ENCODE peak calls at places on chromosome 20, in six cellular contexts. Y, U, S, G, H and A are unnamed samples.

GRCh38 chr20:21315138-21315537 is 12.0 kb downstream of the XRN2 start:
- DNase-seq in Y (peak; percentile 35), U (no peak), S (peak; percentile 94), G (no peak), H (no peak), A (no peak)

GRCh38 chr20:16349518-16350295 is 223.5 kb downstream of the KIF16B start:
- DNase-seq in Y (no peak), U (no peak), S (no peak), G (no peak), H (no peak), A (no peak)

GRCh38 chr20:32959351-32960221 is 44.6 kb downstream of the SUN5 start:
- DNase-seq in Y (no peak), U (no peak), S (no peak), G (no peak), H (peak; percentile 61), A (no peak)

GRCh38 chr20:21453676-21454075 is 56.4 kb upstream of the NKX2-4 start:
- DNase-seq in Y (no peak), U (no peak), S (no peak), G (no peak), H (no peak), A (no peak)

GRCh38 chr20:62860924-62861691 is 514 bp downstream of the TCFL5 start:
- DNase-seq in Y (no peak), U (no peak), S (no peak), G (peak; percentile 30), H (peak; percentile 87), A (peak; percentile 46)

GRCh38 chr20:62120990-62121775 is 1.1 kb upstream of the LSM14B start:
- DNase-seq in Y (peak; percentile 64), U (no peak), S (no peak), G (no peak), H (peak; percentile 89), A (peak; percentile 17)

GRCh38 chr20:52586697-52587096 is 385.5 kb upstream of the TSHZ2 start:
- DNase-seq in Y (no peak), U (no peak), S (no peak), G (no peak), H (no peak), A (no peak)

GRCh38 chr20:51529758-51530157 is 12.8 kb downstream of the NFATC2 start:
- DNase-seq in Y (no peak), U (no peak), S (no peak), G (no peak), H (no peak), A (peak; percentile 71)

GRCh38 chr20:5135363-5136012 is 8.7 kb downstream of the CDS2 start:
- DNase-seq in Y (no peak), U (no peak), S (no peak), G (no peak), H (no peak), A (no peak)

GRCh38 chr20:3189561-3190131 is 14.8 kb downstream of the DDRGK1 start:
- DNase-seq in Y (no peak), U (no peak), S (no peak), G (no peak), H (peak; percentile 29), A (no peak)

GRCh38 chr20:12358006-12358654 is 440.4 kb downstream of the BTBD3 start:
- DNase-seq in Y (no peak), U (no peak), S (peak; percentile 31), G (peak; percentile 15), H (no peak), A (no peak)

GRCh38 chr20:50395258-50395729 is 114.9 kb upstream of the PTPN1 start:
- DNase-seq in Y (peak; percentile 85), U (peak; percentile 79), S (no peak), G (no peak), H (peak; percentile 93), A (no peak)

GRCh38 chr20:61573415-61574305 is 321.6 kb downstream of the CDH4 start:
- DNase-seq in Y (no peak), U (no peak), S (no peak), G (no peak), H (peak; percentile 35), A (no peak)

GRCh38 chr20:33964431-33964830 is 29.3 kb upstream of the RALY start:
- DNase-seq in Y (no peak), U (no peak), S (no peak), G (no peak), H (no peak), A (no peak)

GRCh38 chr20:51946581-51946980 is 144.3 kb upstream of the SALL4 start:
- DNase-seq in Y (no peak), U (no peak), S (no peak), G (no peak), H (no peak), A (no peak)

GRCh38 chr20:42277203-42277602 is 659.0 kb upstream of the CHD6 start:
- DNase-seq in Y (no peak), U (no peak), S (no peak), G (no peak), H (no peak), A (no peak)

GRCh38 chr20:3739054-3739925 is 6.8 kb downstream of the HSPA12B start:
- DNase-seq in Y (no peak), U (peak; percentile 62), S (no peak), G (no peak), H (no peak), A (no peak)

GRCh38 chr20:37447688-37448087 is 73.4 kb upstream of the NNAT start:
- DNase-seq in Y (no peak), U (no peak), S (no peak), G (no peak), H (no peak), A (no peak)

GRCh38 chr20:47318027-47318595 is 38.4 kb downstream of the ZMYND8 start:
- DNase-seq in Y (no peak), U (no peak), S (peak; percentile 74), G (peak; percentile 21), H (no peak), A (no peak)

GRCh38 chr20:40689943-40690835 is 1.2 kb upstream of the MAFB start:
- DNase-seq in Y (peak; percentile 94), U (peak; percentile 92), S (peak; percentile 79), G (peak; percentile 93), H (peak; percentile 96), A (peak; percentile 72)

GRCh38 chr20:31637660-31638059 is at the start of gene COX4I2:
- DNase-seq in Y (no peak), U (peak; percentile 67), S (no peak), G (no peak), H (no peak), A (no peak)

GRCh38 chr20:34993941-34994508 is 38.4 kb downstream of the MYH7B start:
- DNase-seq in Y (no peak), U (no peak), S (no peak), G (no peak), H (no peak), A (no peak)

GRCh38 chr20:52060794-52061714 is 130.5 kb downstream of the ZFP64 start:
- DNase-seq in Y (peak; percentile 6), U (no peak), S (no peak), G (peak; percentile 30), H (no peak), A (no peak)

GRCh38 chr20:63433756-63434531 is 38.5 kb downstream of the KCNQ2 start:
- DNase-seq in Y (no peak), U (no peak), S (no peak), G (no peak), H (no peak), A (no peak)

GRCh38 chr20:60332523-60332922 is 374.3 kb downstream of the CDH26 start:
- DNase-seq in Y (no peak), U (no peak), S (peak; percentile 8), G (no peak), H (no peak), A (no peak)

GRCh38 chr20:36274248-36274841 is 31.8 kb upstream of the DLGAP4 start:
- DNase-seq in Y (no peak), U (no peak), S (no peak), G (no peak), H (no peak), A (no peak)

DNA sequence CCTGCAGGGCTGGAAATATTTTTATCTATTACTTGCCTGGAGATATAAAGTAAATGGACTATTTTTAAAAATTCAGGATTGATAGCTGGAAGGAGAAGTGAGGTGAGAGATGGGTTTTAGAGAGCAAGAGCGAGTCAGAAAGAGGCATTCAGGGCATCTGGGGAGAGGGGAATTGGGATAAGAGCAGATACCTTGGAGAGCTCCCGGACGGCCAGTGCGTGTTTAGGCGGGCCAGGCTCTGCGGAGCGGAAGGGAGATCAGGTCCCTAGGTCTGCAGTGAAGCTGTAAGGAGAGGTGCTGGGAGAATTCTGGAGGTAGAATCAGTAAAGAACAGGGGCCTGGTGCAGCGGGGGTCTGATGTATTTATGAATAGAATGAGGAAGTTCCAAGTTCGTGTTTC is 47.4 kb upstream of the FAM83D start:
- DNase-seq in Y (no peak), U (no peak), S (no peak), G (peak; percentile 85), H (no peak), A (no peak)
- H3K4me1 ChIP-seq in Y (peaks cover 11% of the 10 kb centered on the region), U (peaks cover 25% of the 10 kb centered on the region), S (peaks cover 3% of the 10 kb centered on the region), G (no peaks in the 10 kb centered on the region), H (peaks cover 25% of the 10 kb centered on the region), A (peaks cover 52% of the 10 kb centered on the region)

GRCh38 chr20:25222461-25223178 is 25.3 kb upstream of the PYGB start:
- DNase-seq in Y (no peak), U (no peak), S (no peak), G (no peak), H (peak; percentile 65), A (no peak)

GRCh38 chr20:25224941-25225340 is 22.9 kb upstream of the PYGB start:
- DNase-seq in Y (no peak), U (no peak), S (no peak), G (no peak), H (peak; percentile 63), A (no peak)

GRCh38 chr20:25223179-25223661 is 24.7 kb upstream of the PYGB start:
- DNase-seq in Y (no peak), U (no peak), S (peak; percentile 99), G (no peak), H (peak; percentile 92), A (no peak)

GRCh38 chr20:25225642-25226432 is 22.0 kb upstream of the PYGB start:
- DNase-seq in Y (no peak), U (no peak), S (no peak), G (no peak), H (peak; percentile 59), A (no peak)

GRCh38 chr20:25223765-25224720 is 23.8 kb upstream of the PYGB start:
- DNase-seq in Y (no peak), U (no peak), S (no peak), G (no peak), H (peak; percentile 72), A (no peak)
- H3K27ac ChIP-seq in Y (peak overlapping the region; percentile 25), U (no peak overlapping the region), S (peak overlapping the region; percentile 79), G (peak overlapping the region; percentile 70), H (no peak overlapping the region), A (no peak overlapping the region)

GRCh38 chr20:55242853-55243252 is 762.5 kb downstream of the CBLN4 start:
- DNase-seq in Y (no peak), U (no peak), S (no peak), G (no peak), H (no peak), A (no peak)

GRCh38 chr20:55239269-55239668 is 763.9 kb downstream of the DOK5 start:
- DNase-seq in Y (no peak), U (no peak), S (no peak), G (no peak), H (no peak), A (no peak)
- H3K4me1 ChIP-seq in Y (no peaks in the 10 kb centered on the region), U (no peaks in the 10 kb centered on the region), S (no peaks in the 10 kb centered on the region), G (no peaks in the 10 kb centered on the region), H (no peaks in the 10 kb centered on the region), A (no peaks in the 10 kb centered on the region)

DNA sequence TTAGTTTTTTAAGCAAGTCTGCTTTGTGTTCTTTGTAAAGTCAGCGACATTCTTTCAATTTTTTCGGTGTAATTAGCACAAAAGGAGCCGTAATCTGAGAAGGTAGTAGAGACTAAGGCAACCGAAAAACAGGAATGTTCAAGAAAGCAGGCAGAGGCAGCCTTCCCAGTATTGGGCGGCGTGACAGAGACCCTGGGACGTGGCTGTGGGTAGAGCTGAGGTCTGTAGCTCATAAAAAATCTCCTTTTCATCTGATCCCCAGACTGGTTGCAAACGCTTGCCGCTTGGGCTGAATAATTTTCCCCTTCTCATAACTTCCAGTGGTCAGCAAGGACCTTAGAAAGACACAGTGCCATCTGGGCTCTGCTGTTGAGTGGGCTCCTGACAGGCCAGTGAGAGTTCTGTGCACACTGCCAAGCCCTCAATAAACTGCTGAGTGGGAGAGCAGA is 30.8 kb downstream of the GNAS start:
- DNase-seq in Y (no peak), U (no peak), S (no peak), G (no peak), H (no peak), A (no peak)
- H3K27ac ChIP-seq in Y (no peak overlapping the region), U (no peak overlapping the region), S (no peak overlapping the region), G (no peak overlapping the region), H (no peak overlapping the region), A (no peak overlapping the region)